ENCODE peak calls at places on chromosomes 6 and 20, in six cellular contexts. Z is substantia nigra, U is SJSA1, W is hepatocyte, I is gastrocnemius medialis, F is right cardiac atrium. L is an unnamed sample.

GRCh38 chr6:146819596-146820320 is 221.0 kb downstream of the ADGB start:
- DNase-seq in Z (no peak), U (no peak), W (no peak), I (no peak), F (no peak), L (no peak)

GRCh38 chr6:167651251-167652041 is 175.3 kb upstream of the AFDN start:
- DNase-seq in Z (no peak), U (no peak), W (no peak), I (no peak), F (peak), L (no peak)

GRCh38 chr6:15464211-15464725 is 198.6 kb downstream of the DTNBP1 start:
- DNase-seq in Z (no peak), U (peak), W (no peak), I (no peak), F (no peak), L (no peak)

GRCh38 chr6:18117136-18117535 is 5.3 kb downstream of the NHLRC1 start:
- DNase-seq in Z (no peak), U (no peak), W (no peak), I (no peak), F (no peak), L (no peak)

GRCh38 chr6:117655380-117655779 is 19.9 kb upstream of the NUS1 start:
- DNase-seq in Z (no peak), U (no peak), W (no peak), I (no peak), F (no peak), L (no peak)

GRCh38 chr6:43926644-43927524 is 156.9 kb downstream of the VEGFA start:
- DNase-seq in Z (no peak), U (peak), W (peak), I (no peak), F (peak), L (no peak)

GRCh38 chr6:116542426-116542825 is 3.1 kb downstream of the TRAPPC3L start:
- DNase-seq in Z (no peak), U (no peak), W (no peak), I (no peak), F (no peak), L (no peak)

GRCh38 chr20:34637245-34638185 is 39.4 kb downstream of the PIGU start:
- DNase-seq in Z (peak), U (peak), W (no peak), I (peak), F (no peak), L (no peak)

GRCh38 chr6:137155830-137156229 is 17.6 kb downstream of the IL22RA2 start:
- DNase-seq in Z (no peak), U (no peak), W (no peak), I (no peak), F (no peak), L (no peak)

GRCh38 chr6:163189609-163190008 is 224.9 kb upstream of the QKI start:
- DNase-seq in Z (peak), U (no peak), W (no peak), I (no peak), F (no peak), L (no peak)

GRCh38 chr6:16403831-16404230 is 165.4 kb downstream of the GMPR start:
- DNase-seq in Z (no peak), U (no peak), W (no peak), I (no peak), F (no peak), L (no peak)

GRCh38 chr20:46995561-46996142 is 101.0 kb downstream of the EYA2 start:
- DNase-seq in Z (no peak), U (no peak), W (no peak), I (no peak), F (no peak), L (no peak)

GRCh38 chr20:25005661-25006060 is 13.1 kb upstream of the APMAP start:
- DNase-seq in Z (no peak), U (peak), W (no peak), I (no peak), F (no peak), L (no peak)

GRCh38 chr6:17865243-17865642 is 122.2 kb downstream of the KIF13A start:
- DNase-seq in Z (no peak), U (no peak), W (peak), I (no peak), F (peak), L (no peak)

GRCh38 chr6:138492113-138492512 is 7.2 kb downstream of the NHSL1 start:
- DNase-seq in Z (no peak), U (no peak), W (no peak), I (no peak), F (no peak), L (no peak)

GRCh38 chr20:2767768-2768631 is 32.4 kb downstream of the CPXM1 start:
- DNase-seq in Z (no peak), U (no peak), W (no peak), I (no peak), F (peak), L (no peak)

GRCh38 chr6:56525976-56526375 is 116.7 kb downstream of the DST start:
- DNase-seq in Z (no peak), U (no peak), W (no peak), I (no peak), F (no peak), L (no peak)

GRCh38 chr6:38871745-38872568 is 156.8 kb downstream of the DNAH8 start:
- DNase-seq in Z (peak), U (peak), W (peak), I (no peak), F (no peak), L (no peak)

GRCh38 chr6:119148102-119148824 is 69.8 kb upstream of the FAM184A start:
- DNase-seq in Z (no peak), U (no peak), W (peak), I (no peak), F (peak), L (no peak)

GRCh38 chr6:122422614-122423267 is 23.3 kb downstream of the HSF2 start:
- DNase-seq in Z (no peak), U (no peak), W (no peak), I (no peak), F (no peak), L (no peak)

GRCh38 chr6:35737413-35738211 is 780 bp downstream of the ARMC12 start:
- DNase-seq in Z (no peak), U (no peak), W (peak), I (no peak), F (peak), L (no peak)

GRCh38 chr20:49887828-49888340 is 27.4 kb downstream of the SPATA2 start:
- DNase-seq in Z (no peak), U (no peak), W (no peak), I (no peak), F (no peak), L (no peak)

GRCh38 chr6:110173506-110174132 is 5.9 kb downstream of the WASF1 start:
- DNase-seq in Z (no peak), U (no peak), W (no peak), I (no peak), F (no peak), L (no peak)

GRCh38 chr20:49479785-49480184 is 2.7 kb downstream of the KCNB1 start:
- DNase-seq in Z (no peak), U (no peak), W (no peak), I (no peak), F (no peak), L (no peak)

GRCh38 chr6:134814076-134814709 is 135.7 kb downstream of the ALDH8A1 start:
- DNase-seq in Z (no peak), U (no peak), W (no peak), I (no peak), F (no peak), L (no peak)

GRCh38 chr6:5072440-5072839 is 12.7 kb upstream of the PPP1R3G start:
- DNase-seq in Z (no peak), U (no peak), W (no peak), I (no peak), F (no peak), L (no peak)

GRCh38 chr20:15475483-15475882 is 1097.8 kb downstream of the KIF16B start:
- DNase-seq in Z (peak), U (no peak), W (no peak), I (no peak), F (peak), L (no peak)

GRCh38 chr6:45387236-45387635 is 9.5 kb upstream of the SUPT3H start:
- DNase-seq in Z (no peak), U (peak), W (no peak), I (no peak), F (no peak), L (no peak)

GRCh38 chr20:33160681-33161080 is 7.3 kb upstream of the BPIFA2 start:
- DNase-seq in Z (no peak), U (peak), W (no peak), I (no peak), F (no peak), L (no peak)

GRCh38 chr20:12113468-12114371 is 196.0 kb downstream of the BTBD3 start:
- DNase-seq in Z (peak), U (no peak), W (no peak), I (peak), F (peak), L (no peak)

GRCh38 chr20:592506-592905 is 17.6 kb downstream of the TCF15 start:
- DNase-seq in Z (no peak), U (no peak), W (no peak), I (no peak), F (no peak), L (no peak)

GRCh38 chr6:81451787-81452186 is 300.7 kb downstream of the TENT5A start:
- DNase-seq in Z (no peak), U (no peak), W (peak), I (no peak), F (no peak), L (no peak)

GRCh38 chr20:53930651-53931504 is 139.5 kb downstream of the BCAS1 start:
- DNase-seq in Z (no peak), U (no peak), W (no peak), I (no peak), F (no peak), L (no peak)

GRCh38 chr6:159998543-159998942 is 29.7 kb downstream of the IGF2R start:
- DNase-seq in Z (no peak), U (no peak), W (no peak), I (no peak), F (no peak), L (no peak)

GRCh38 chr6:25263602-25264001 is 15.6 kb upstream of the CARMIL1 start:
- DNase-seq in Z (no peak), U (no peak), W (no peak), I (no peak), F (no peak), L (no peak)

GRCh38 chr6:37862992-37863391 is 43.5 kb downstream of the ZFAND3 start:
- DNase-seq in Z (no peak), U (no peak), W (no peak), I (no peak), F (no peak), L (no peak)

GRCh38 chr20:53739799-53740785 is 146.5 kb upstream of the ZNF217 start:
- DNase-seq in Z (no peak), U (no peak), W (no peak), I (no peak), F (no peak), L (no peak)

GRCh38 chr6:133645000-133645619 is 243.8 kb upstream of the TCF21 start:
- DNase-seq in Z (no peak), U (no peak), W (peak), I (no peak), F (no peak), L (no peak)

GRCh38 chr6:42138630-42139619 is 3.5 kb downstream of the C6orf132 start:
- DNase-seq in Z (no peak), U (no peak), W (no peak), I (no peak), F (no peak), L (no peak)
- H3K27ac ChIP-seq in Z (no peak), U (no peak), W (peak), I (no peak), F (no peak), L (no peak)

GRCh38 chr6:125480571-125480970 is 178.8 kb upstream of the HDDC2 start:
- DNase-seq in Z (no peak), U (no peak), W (no peak), I (no peak), F (peak), L (no peak)
- H3K27ac ChIP-seq in Z (no peak), U (no peak), W (no peak), I (no peak), F (no peak), L (no peak)

DNA sequence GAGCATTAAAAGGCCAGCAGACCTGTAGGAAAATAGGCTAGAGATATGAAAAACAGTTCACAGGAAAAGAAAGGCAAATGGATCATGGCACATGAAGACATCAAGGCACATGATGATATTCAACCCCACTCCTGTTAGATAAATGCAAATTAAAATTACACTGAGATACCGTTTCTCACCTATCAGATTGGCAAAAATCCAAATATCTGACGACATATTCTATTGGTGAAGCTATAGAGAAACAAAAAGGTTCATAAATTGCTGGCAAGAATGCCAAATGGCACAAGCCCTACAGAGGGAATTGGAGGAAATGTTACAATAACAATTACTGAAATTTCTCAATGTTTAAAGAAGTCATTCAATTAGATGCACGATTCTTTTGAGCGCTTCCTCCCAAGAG is 45.3 kb upstream of the DSN1 start:
- DNase-seq in Z (no peak), U (no peak), W (no peak), I (no peak), F (no peak), L (no peak)
- H3K27ac ChIP-seq in Z (no peak), U (no peak), W (no peak), I (no peak), F (no peak), L (peak)

DNA sequence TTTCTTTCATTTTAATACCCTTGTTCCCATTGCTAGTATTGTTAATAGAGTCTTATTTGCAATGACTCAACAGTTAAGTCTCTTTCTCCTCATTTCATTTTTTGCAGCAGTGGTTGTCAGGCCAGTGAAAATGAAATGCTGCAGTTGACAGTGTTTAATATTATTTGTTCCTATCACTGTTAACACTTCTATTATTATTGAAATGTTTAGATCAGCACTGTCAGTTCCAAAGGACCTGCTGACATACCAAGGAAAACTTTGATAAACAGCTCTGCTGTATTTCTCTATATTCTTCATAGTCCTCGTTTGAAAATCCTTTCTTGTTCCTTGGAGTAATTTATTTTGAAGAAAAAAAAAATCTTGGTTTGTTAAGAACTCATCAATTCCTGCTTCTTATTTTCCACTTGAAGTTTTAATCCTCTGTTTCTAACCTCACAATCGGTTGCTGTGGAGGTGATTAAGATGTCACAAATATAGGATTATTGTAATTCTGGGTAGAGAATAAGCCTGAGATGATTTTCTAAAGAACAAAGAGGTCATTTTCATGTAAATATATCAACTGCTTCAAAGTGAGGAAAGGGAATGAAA is 1065.9 kb upstream of the CITED2 start:
- DNase-seq in Z (no peak), U (no peak), W (no peak), I (no peak), F (no peak), L (no peak)
- H3K27ac ChIP-seq in Z (no peak), U (no peak), W (no peak), I (no peak), F (no peak), L (no peak)